ENCODE peak calls at places on chromosomes 13 and 19, in ten cellular contexts. One of them, this sample, is unnamed.

GRCh38 chr19:18029617-18030338 is 21.8 kb downstream of the ARRDC2 start:
- DNase-seq in activated CD4-positive, alpha-beta memory T cell treated with anti-CD3 and anti-CD28 coated beads, Interleukin-2, amount 10 ng/mL, durations not matched to agents 7 days and 5 days: no peak
- DNase-seq in NT2/D1: no peak
- DNase-seq in heart left ventricle: no peak
- DNase-seq in HEK293T: no peak
- DNase-seq in stimulated activated naive CD8-positive, alpha-beta T cell treated with anti-CD3 and anti-CD28 coated beads, Interleukin-15, Interleukin-2, amounts not matched to agents 100 U/mL and 50 U/mL, for 24 hours: no peak
- DNase-seq in ELF-1: no peak
- DNase-seq in GM13976: no peak
- DNase-seq in A172: peak; percentile 64
- DNase-seq in SW 1271: no peak
- DNase-seq in this sample: peak; percentile 97

GRCh38 chr13:23776698-23777570 is 112.3 kb downstream of the MIPEP start:
- DNase-seq in activated CD4-positive, alpha-beta memory T cell treated with anti-CD3 and anti-CD28 coated beads, Interleukin-2, amount 10 ng/mL, durations not matched to agents 7 days and 5 days: no peak
- DNase-seq in NT2/D1: no peak
- DNase-seq in heart left ventricle: no peak
- DNase-seq in HEK293T: no peak
- DNase-seq in stimulated activated naive CD8-positive, alpha-beta T cell treated with anti-CD3 and anti-CD28 coated beads, Interleukin-15, Interleukin-2, amounts not matched to agents 100 U/mL and 50 U/mL, for 24 hours: no peak
- DNase-seq in ELF-1: no peak
- DNase-seq in GM13976: peak; percentile 54
- DNase-seq in A172: no peak
- DNase-seq in SW 1271: no peak
- DNase-seq in this sample: no peak

GRCh38 chr19:48539503-48540096 is 12.4 kb upstream of the SULT2B1 start:
- DNase-seq in activated CD4-positive, alpha-beta memory T cell treated with anti-CD3 and anti-CD28 coated beads, Interleukin-2, amount 10 ng/mL, durations not matched to agents 7 days and 5 days: no peak
- DNase-seq in NT2/D1: no peak
- DNase-seq in heart left ventricle: no peak
- DNase-seq in HEK293T: no peak
- DNase-seq in stimulated activated naive CD8-positive, alpha-beta T cell treated with anti-CD3 and anti-CD28 coated beads, Interleukin-15, Interleukin-2, amounts not matched to agents 100 U/mL and 50 U/mL, for 24 hours: no peak
- DNase-seq in ELF-1: no peak
- DNase-seq in GM13976: no peak
- DNase-seq in A172: peak; percentile 59
- DNase-seq in SW 1271: no peak
- DNase-seq in this sample: no peak

GRCh38 chr19:5070922-5071321 is 102.0 kb downstream of the KDM4B start:
- DNase-seq in activated CD4-positive, alpha-beta memory T cell treated with anti-CD3 and anti-CD28 coated beads, Interleukin-2, amount 10 ng/mL, durations not matched to agents 7 days and 5 days: no peak
- DNase-seq in NT2/D1: no peak
- DNase-seq in heart left ventricle: no peak
- DNase-seq in HEK293T: no peak
- DNase-seq in stimulated activated naive CD8-positive, alpha-beta T cell treated with anti-CD3 and anti-CD28 coated beads, Interleukin-15, Interleukin-2, amounts not matched to agents 100 U/mL and 50 U/mL, for 24 hours: no peak
- DNase-seq in ELF-1: no peak
- DNase-seq in GM13976: no peak
- DNase-seq in A172: no peak
- DNase-seq in SW 1271: no peak
- DNase-seq in this sample: no peak

GRCh38 chr19:7692417-7693088 is 9.4 kb downstream of the FCER2 start:
- DNase-seq in activated CD4-positive, alpha-beta memory T cell treated with anti-CD3 and anti-CD28 coated beads, Interleukin-2, amount 10 ng/mL, durations not matched to agents 7 days and 5 days: no peak
- DNase-seq in NT2/D1: no peak
- DNase-seq in heart left ventricle: no peak
- DNase-seq in HEK293T: no peak
- DNase-seq in stimulated activated naive CD8-positive, alpha-beta T cell treated with anti-CD3 and anti-CD28 coated beads, Interleukin-15, Interleukin-2, amounts not matched to agents 100 U/mL and 50 U/mL, for 24 hours: no peak
- DNase-seq in ELF-1: no peak
- DNase-seq in GM13976: no peak
- DNase-seq in A172: no peak
- DNase-seq in SW 1271: no peak
- DNase-seq in this sample: no peak

GRCh38 chr19:50702870-50703829 is 16.5 kb downstream of the SHANK1 start:
- DNase-seq in activated CD4-positive, alpha-beta memory T cell treated with anti-CD3 and anti-CD28 coated beads, Interleukin-2, amount 10 ng/mL, durations not matched to agents 7 days and 5 days: no peak
- DNase-seq in NT2/D1: no peak
- DNase-seq in heart left ventricle: no peak
- DNase-seq in HEK293T: no peak
- DNase-seq in stimulated activated naive CD8-positive, alpha-beta T cell treated with anti-CD3 and anti-CD28 coated beads, Interleukin-15, Interleukin-2, amounts not matched to agents 100 U/mL and 50 U/mL, for 24 hours: no peak
- DNase-seq in ELF-1: no peak
- DNase-seq in GM13976: peak; percentile 35
- DNase-seq in A172: peak; percentile 67
- DNase-seq in SW 1271: no peak
- DNase-seq in this sample: no peak

GRCh38 chr19:51345076-51345620 is 3.2 kb upstream of the VSIG10L start:
- DNase-seq in activated CD4-positive, alpha-beta memory T cell treated with anti-CD3 and anti-CD28 coated beads, Interleukin-2, amount 10 ng/mL, durations not matched to agents 7 days and 5 days: no peak
- DNase-seq in NT2/D1: no peak
- DNase-seq in heart left ventricle: no peak
- DNase-seq in HEK293T: no peak
- DNase-seq in stimulated activated naive CD8-positive, alpha-beta T cell treated with anti-CD3 and anti-CD28 coated beads, Interleukin-15, Interleukin-2, amounts not matched to agents 100 U/mL and 50 U/mL, for 24 hours: no peak
- DNase-seq in ELF-1: no peak
- DNase-seq in GM13976: no peak
- DNase-seq in A172: no peak
- DNase-seq in SW 1271: no peak
- DNase-seq in this sample: no peak

GRCh38 chr19:3094638-3095374 is 644 bp downstream of the GNA11 start:
- DNase-seq in activated CD4-positive, alpha-beta memory T cell treated with anti-CD3 and anti-CD28 coated beads, Interleukin-2, amount 10 ng/mL, durations not matched to agents 7 days and 5 days: peak; percentile 33
- DNase-seq in NT2/D1: no peak
- DNase-seq in heart left ventricle: no peak
- DNase-seq in HEK293T: no peak
- DNase-seq in stimulated activated naive CD8-positive, alpha-beta T cell treated with anti-CD3 and anti-CD28 coated beads, Interleukin-15, Interleukin-2, amounts not matched to agents 100 U/mL and 50 U/mL, for 24 hours: peak; percentile 43
- DNase-seq in ELF-1: no peak
- DNase-seq in GM13976: no peak
- DNase-seq in A172: no peak
- DNase-seq in SW 1271: no peak
- DNase-seq in this sample: no peak

GRCh38 chr19:3665681-3666544 is 34.4 kb downstream of the PIP5K1C start:
- DNase-seq in activated CD4-positive, alpha-beta memory T cell treated with anti-CD3 and anti-CD28 coated beads, Interleukin-2, amount 10 ng/mL, durations not matched to agents 7 days and 5 days: peak; percentile 77
- DNase-seq in NT2/D1: no peak
- DNase-seq in heart left ventricle: peak; percentile 72
- DNase-seq in HEK293T: peak; percentile 86
- DNase-seq in stimulated activated naive CD8-positive, alpha-beta T cell treated with anti-CD3 and anti-CD28 coated beads, Interleukin-15, Interleukin-2, amounts not matched to agents 100 U/mL and 50 U/mL, for 24 hours: peak; percentile 84
- DNase-seq in ELF-1: peak; percentile 74
- DNase-seq in GM13976: peak; percentile 92
- DNase-seq in A172: no peak
- DNase-seq in SW 1271: no peak
- DNase-seq in this sample: no peak

GRCh38 chr19:49447485-49448431 is 3.9 kb downstream of the PIH1D1 start:
- DNase-seq in activated CD4-positive, alpha-beta memory T cell treated with anti-CD3 and anti-CD28 coated beads, Interleukin-2, amount 10 ng/mL, durations not matched to agents 7 days and 5 days: peak; percentile 34
- DNase-seq in NT2/D1: no peak
- DNase-seq in heart left ventricle: no peak
- DNase-seq in HEK293T: no peak
- DNase-seq in stimulated activated naive CD8-positive, alpha-beta T cell treated with anti-CD3 and anti-CD28 coated beads, Interleukin-15, Interleukin-2, amounts not matched to agents 100 U/mL and 50 U/mL, for 24 hours: peak; percentile 67
- DNase-seq in ELF-1: no peak
- DNase-seq in GM13976: no peak
- DNase-seq in A172: no peak
- DNase-seq in SW 1271: no peak
- DNase-seq in this sample: peak; percentile 33

GRCh38 chr13:99905814-99906213 is 65.8 kb downstream of the ZIC5 start:
- DNase-seq in activated CD4-positive, alpha-beta memory T cell treated with anti-CD3 and anti-CD28 coated beads, Interleukin-2, amount 10 ng/mL, durations not matched to agents 7 days and 5 days: no peak
- DNase-seq in NT2/D1: no peak
- DNase-seq in heart left ventricle: no peak
- DNase-seq in HEK293T: no peak
- DNase-seq in stimulated activated naive CD8-positive, alpha-beta T cell treated with anti-CD3 and anti-CD28 coated beads, Interleukin-15, Interleukin-2, amounts not matched to agents 100 U/mL and 50 U/mL, for 24 hours: no peak
- DNase-seq in ELF-1: no peak
- DNase-seq in GM13976: no peak
- DNase-seq in A172: no peak
- DNase-seq in SW 1271: no peak
- DNase-seq in this sample: no peak

GRCh38 chr13:114148521-114148855 is 16.1 kb upstream of the RASA3 start:
- DNase-seq in activated CD4-positive, alpha-beta memory T cell treated with anti-CD3 and anti-CD28 coated beads, Interleukin-2, amount 10 ng/mL, durations not matched to agents 7 days and 5 days: peak; percentile 95
- DNase-seq in NT2/D1: no peak
- DNase-seq in heart left ventricle: no peak
- DNase-seq in HEK293T: no peak
- DNase-seq in stimulated activated naive CD8-positive, alpha-beta T cell treated with anti-CD3 and anti-CD28 coated beads, Interleukin-15, Interleukin-2, amounts not matched to agents 100 U/mL and 50 U/mL, for 24 hours: peak; percentile 79
- DNase-seq in ELF-1: no peak
- DNase-seq in GM13976: peak; percentile 80
- DNase-seq in A172: no peak
- DNase-seq in SW 1271: no peak
- DNase-seq in this sample: no peak

GRCh38 chr13:87324558-87324957 is 346.6 kb upstream of the SLITRK5 start:
- DNase-seq in activated CD4-positive, alpha-beta memory T cell treated with anti-CD3 and anti-CD28 coated beads, Interleukin-2, amount 10 ng/mL, durations not matched to agents 7 days and 5 days: no peak
- DNase-seq in NT2/D1: no peak
- DNase-seq in heart left ventricle: no peak
- DNase-seq in HEK293T: no peak
- DNase-seq in stimulated activated naive CD8-positive, alpha-beta T cell treated with anti-CD3 and anti-CD28 coated beads, Interleukin-15, Interleukin-2, amounts not matched to agents 100 U/mL and 50 U/mL, for 24 hours: no peak
- DNase-seq in ELF-1: no peak
- DNase-seq in GM13976: no peak
- DNase-seq in A172: no peak
- DNase-seq in SW 1271: no peak
- DNase-seq in this sample: no peak

GRCh38 chr13:76882431-76882830 is 3.8 kb downstream of the KCTD12 start:
- DNase-seq in activated CD4-positive, alpha-beta memory T cell treated with anti-CD3 and anti-CD28 coated beads, Interleukin-2, amount 10 ng/mL, durations not matched to agents 7 days and 5 days: no peak
- DNase-seq in NT2/D1: no peak
- DNase-seq in heart left ventricle: no peak
- DNase-seq in HEK293T: no peak
- DNase-seq in stimulated activated naive CD8-positive, alpha-beta T cell treated with anti-CD3 and anti-CD28 coated beads, Interleukin-15, Interleukin-2, amounts not matched to agents 100 U/mL and 50 U/mL, for 24 hours: no peak
- DNase-seq in ELF-1: no peak
- DNase-seq in GM13976: no peak
- DNase-seq in A172: no peak
- DNase-seq in SW 1271: no peak
- DNase-seq in this sample: no peak

GRCh38 chr19:39341122-39341719 is 1.0 kb upstream of the SAMD4B start:
- DNase-seq in activated CD4-positive, alpha-beta memory T cell treated with anti-CD3 and anti-CD28 coated beads, Interleukin-2, amount 10 ng/mL, durations not matched to agents 7 days and 5 days: peak; percentile 38
- DNase-seq in NT2/D1: peak; percentile 22
- DNase-seq in heart left ventricle: peak; percentile 34
- DNase-seq in HEK293T: peak; percentile 18
- DNase-seq in stimulated activated naive CD8-positive, alpha-beta T cell treated with anti-CD3 and anti-CD28 coated beads, Interleukin-15, Interleukin-2, amounts not matched to agents 100 U/mL and 50 U/mL, for 24 hours: peak; percentile 27
- DNase-seq in ELF-1: no peak
- DNase-seq in GM13976: no peak
- DNase-seq in A172: no peak
- DNase-seq in SW 1271: no peak
- DNase-seq in this sample: no peak

GRCh38 chr19:47331931-47332547 is at the start of gene C5AR2:
- DNase-seq in activated CD4-positive, alpha-beta memory T cell treated with anti-CD3 and anti-CD28 coated beads, Interleukin-2, amount 10 ng/mL, durations not matched to agents 7 days and 5 days: no peak
- DNase-seq in NT2/D1: no peak
- DNase-seq in heart left ventricle: no peak
- DNase-seq in HEK293T: no peak
- DNase-seq in stimulated activated naive CD8-positive, alpha-beta T cell treated with anti-CD3 and anti-CD28 coated beads, Interleukin-15, Interleukin-2, amounts not matched to agents 100 U/mL and 50 U/mL, for 24 hours: no peak
- DNase-seq in ELF-1: no peak
- DNase-seq in GM13976: no peak
- DNase-seq in A172: no peak
- DNase-seq in SW 1271: no peak
- DNase-seq in this sample: no peak

GRCh38 chr13:32804673-32805260 is 211.5 kb upstream of the KL start:
- DNase-seq in activated CD4-positive, alpha-beta memory T cell treated with anti-CD3 and anti-CD28 coated beads, Interleukin-2, amount 10 ng/mL, durations not matched to agents 7 days and 5 days: no peak
- DNase-seq in NT2/D1: no peak
- DNase-seq in heart left ventricle: no peak
- DNase-seq in HEK293T: no peak
- DNase-seq in stimulated activated naive CD8-positive, alpha-beta T cell treated with anti-CD3 and anti-CD28 coated beads, Interleukin-15, Interleukin-2, amounts not matched to agents 100 U/mL and 50 U/mL, for 24 hours: no peak
- DNase-seq in ELF-1: no peak
- DNase-seq in GM13976: no peak
- DNase-seq in A172: no peak
- DNase-seq in SW 1271: no peak
- DNase-seq in this sample: no peak

GRCh38 chr13:102452831-102453230 is 51.0 kb upstream of the FGF14 start:
- DNase-seq in activated CD4-positive, alpha-beta memory T cell treated with anti-CD3 and anti-CD28 coated beads, Interleukin-2, amount 10 ng/mL, durations not matched to agents 7 days and 5 days: no peak
- DNase-seq in NT2/D1: no peak
- DNase-seq in heart left ventricle: no peak
- DNase-seq in HEK293T: no peak
- DNase-seq in stimulated activated naive CD8-positive, alpha-beta T cell treated with anti-CD3 and anti-CD28 coated beads, Interleukin-15, Interleukin-2, amounts not matched to agents 100 U/mL and 50 U/mL, for 24 hours: no peak
- DNase-seq in ELF-1: no peak
- DNase-seq in GM13976: no peak
- DNase-seq in A172: no peak
- DNase-seq in SW 1271: no peak
- DNase-seq in this sample: no peak

GRCh38 chr13:84821261-84821660 is 939.0 kb upstream of the SLITRK1 start:
- DNase-seq in activated CD4-positive, alpha-beta memory T cell treated with anti-CD3 and anti-CD28 coated beads, Interleukin-2, amount 10 ng/mL, durations not matched to agents 7 days and 5 days: no peak
- DNase-seq in NT2/D1: no peak
- DNase-seq in heart left ventricle: no peak
- DNase-seq in HEK293T: peak; percentile 40
- DNase-seq in stimulated activated naive CD8-positive, alpha-beta T cell treated with anti-CD3 and anti-CD28 coated beads, Interleukin-15, Interleukin-2, amounts not matched to agents 100 U/mL and 50 U/mL, for 24 hours: no peak
- DNase-seq in ELF-1: no peak
- DNase-seq in GM13976: no peak
- DNase-seq in A172: no peak
- DNase-seq in SW 1271: no peak
- DNase-seq in this sample: no peak

GRCh38 chr13:98180092-98180491 is 3.0 kb upstream of the RNF113B start:
- DNase-seq in activated CD4-positive, alpha-beta memory T cell treated with anti-CD3 and anti-CD28 coated beads, Interleukin-2, amount 10 ng/mL, durations not matched to agents 7 days and 5 days: no peak
- DNase-seq in NT2/D1: no peak
- DNase-seq in heart left ventricle: no peak
- DNase-seq in HEK293T: no peak
- DNase-seq in stimulated activated naive CD8-positive, alpha-beta T cell treated with anti-CD3 and anti-CD28 coated beads, Interleukin-15, Interleukin-2, amounts not matched to agents 100 U/mL and 50 U/mL, for 24 hours: no peak
- DNase-seq in ELF-1: no peak
- DNase-seq in GM13976: no peak
- DNase-seq in A172: peak; percentile 29
- DNase-seq in SW 1271: no peak
- DNase-seq in this sample: no peak

GRCh38 chr13:42746846-42747245 is 34.5 kb upstream of the FAM216B start:
- DNase-seq in activated CD4-positive, alpha-beta memory T cell treated with anti-CD3 and anti-CD28 coated beads, Interleukin-2, amount 10 ng/mL, durations not matched to agents 7 days and 5 days: no peak
- DNase-seq in NT2/D1: no peak
- DNase-seq in heart left ventricle: no peak
- DNase-seq in HEK293T: no peak
- DNase-seq in stimulated activated naive CD8-positive, alpha-beta T cell treated with anti-CD3 and anti-CD28 coated beads, Interleukin-15, Interleukin-2, amounts not matched to agents 100 U/mL and 50 U/mL, for 24 hours: no peak
- DNase-seq in ELF-1: no peak
- DNase-seq in GM13976: no peak
- DNase-seq in A172: no peak
- DNase-seq in SW 1271: no peak
- DNase-seq in this sample: no peak

GRCh38 chr13:50942630-50943311 is 33.2 kb downstream of the RNASEH2B start:
- DNase-seq in activated CD4-positive, alpha-beta memory T cell treated with anti-CD3 and anti-CD28 coated beads, Interleukin-2, amount 10 ng/mL, durations not matched to agents 7 days and 5 days: no peak
- DNase-seq in NT2/D1: no peak
- DNase-seq in heart left ventricle: no peak
- DNase-seq in HEK293T: no peak
- DNase-seq in stimulated activated naive CD8-positive, alpha-beta T cell treated with anti-CD3 and anti-CD28 coated beads, Interleukin-15, Interleukin-2, amounts not matched to agents 100 U/mL and 50 U/mL, for 24 hours: no peak
- DNase-seq in ELF-1: peak; percentile 16
- DNase-seq in GM13976: no peak
- DNase-seq in A172: no peak
- DNase-seq in SW 1271: no peak
- DNase-seq in this sample: no peak

GRCh38 chr19:18194554-18195238 is 1.7 kb downstream of the MPV17L2 start:
- DNase-seq in activated CD4-positive, alpha-beta memory T cell treated with anti-CD3 and anti-CD28 coated beads, Interleukin-2, amount 10 ng/mL, durations not matched to agents 7 days and 5 days: peak; percentile 25
- DNase-seq in NT2/D1: no peak
- DNase-seq in heart left ventricle: no peak
- DNase-seq in HEK293T: peak; percentile 74
- DNase-seq in stimulated activated naive CD8-positive, alpha-beta T cell treated with anti-CD3 and anti-CD28 coated beads, Interleukin-15, Interleukin-2, amounts not matched to agents 100 U/mL and 50 U/mL, for 24 hours: peak; percentile 57
- DNase-seq in ELF-1: peak; percentile 60
- DNase-seq in GM13976: no peak
- DNase-seq in A172: no peak
- DNase-seq in SW 1271: no peak
- DNase-seq in this sample: no peak

GRCh38 chr13:99896712-99897440 is 74.7 kb downstream of the ZIC5 start:
- DNase-seq in activated CD4-positive, alpha-beta memory T cell treated with anti-CD3 and anti-CD28 coated beads, Interleukin-2, amount 10 ng/mL, durations not matched to agents 7 days and 5 days: no peak
- DNase-seq in NT2/D1: no peak
- DNase-seq in heart left ventricle: no peak
- DNase-seq in HEK293T: no peak
- DNase-seq in stimulated activated naive CD8-positive, alpha-beta T cell treated with anti-CD3 and anti-CD28 coated beads, Interleukin-15, Interleukin-2, amounts not matched to agents 100 U/mL and 50 U/mL, for 24 hours: no peak
- DNase-seq in ELF-1: no peak
- DNase-seq in GM13976: no peak
- DNase-seq in A172: no peak
- DNase-seq in SW 1271: no peak
- DNase-seq in this sample: no peak

GRCh38 chr13:98206946-98207345 is 29.9 kb upstream of the RNF113B start:
- DNase-seq in activated CD4-positive, alpha-beta memory T cell treated with anti-CD3 and anti-CD28 coated beads, Interleukin-2, amount 10 ng/mL, durations not matched to agents 7 days and 5 days: no peak
- DNase-seq in NT2/D1: no peak
- DNase-seq in heart left ventricle: no peak
- DNase-seq in HEK293T: no peak
- DNase-seq in stimulated activated naive CD8-positive, alpha-beta T cell treated with anti-CD3 and anti-CD28 coated beads, Interleukin-15, Interleukin-2, amounts not matched to agents 100 U/mL and 50 U/mL, for 24 hours: no peak
- DNase-seq in ELF-1: no peak
- DNase-seq in GM13976: no peak
- DNase-seq in A172: peak; percentile 53
- DNase-seq in SW 1271: no peak
- DNase-seq in this sample: no peak

GRCh38 chr13:33870046-33870668 is 52.2 kb downstream of the RFC3 start:
- DNase-seq in activated CD4-positive, alpha-beta memory T cell treated with anti-CD3 and anti-CD28 coated beads, Interleukin-2, amount 10 ng/mL, durations not matched to agents 7 days and 5 days: no peak
- DNase-seq in NT2/D1: no peak
- DNase-seq in heart left ventricle: no peak
- DNase-seq in HEK293T: no peak
- DNase-seq in stimulated activated naive CD8-positive, alpha-beta T cell treated with anti-CD3 and anti-CD28 coated beads, Interleukin-15, Interleukin-2, amounts not matched to agents 100 U/mL and 50 U/mL, for 24 hours: no peak
- DNase-seq in ELF-1: no peak
- DNase-seq in GM13976: no peak
- DNase-seq in A172: no peak
- DNase-seq in SW 1271: no peak
- DNase-seq in this sample: no peak

GRCh38 chr19:18832331-18833140 is 777 bp downstream of the UPF1 start:
- DNase-seq in activated CD4-positive, alpha-beta memory T cell treated with anti-CD3 and anti-CD28 coated beads, Interleukin-2, amount 10 ng/mL, durations not matched to agents 7 days and 5 days: peak; percentile 39
- DNase-seq in NT2/D1: no peak
- DNase-seq in heart left ventricle: peak; percentile 33
- DNase-seq in HEK293T: peak; percentile 31
- DNase-seq in stimulated activated naive CD8-positive, alpha-beta T cell treated with anti-CD3 and anti-CD28 coated beads, Interleukin-15, Interleukin-2, amounts not matched to agents 100 U/mL and 50 U/mL, for 24 hours: peak; percentile 52
- DNase-seq in ELF-1: peak; percentile 48
- DNase-seq in GM13976: peak; percentile 65
- DNase-seq in A172: no peak
- DNase-seq in SW 1271: no peak
- DNase-seq in this sample: no peak

GRCh38 chr19:14369399-14370168 is 11.7 kb upstream of the ADGRE5 start:
- DNase-seq in activated CD4-positive, alpha-beta memory T cell treated with anti-CD3 and anti-CD28 coated beads, Interleukin-2, amount 10 ng/mL, durations not matched to agents 7 days and 5 days: peak; percentile 88
- DNase-seq in NT2/D1: no peak
- DNase-seq in heart left ventricle: peak; percentile 63
- DNase-seq in HEK293T: no peak
- DNase-seq in stimulated activated naive CD8-positive, alpha-beta T cell treated with anti-CD3 and anti-CD28 coated beads, Interleukin-15, Interleukin-2, amounts not matched to agents 100 U/mL and 50 U/mL, for 24 hours: peak; percentile 92
- DNase-seq in ELF-1: no peak
- DNase-seq in GM13976: peak; percentile 44
- DNase-seq in A172: no peak
- DNase-seq in SW 1271: no peak
- DNase-seq in this sample: no peak